ENCODE peak calls at places on chromosomes 3 and 15, in ten cellular contexts. One of them, this sample, is unnamed.

GRCh38 chr3:24296441-24297205 is 198.0 kb downstream of the THRB start:
- DNase-seq in NCI-H510A treated with DMSO at 0.1 percent for 48 hours: no peak
- DNase-seq in GM12865: no peak
- DNase-seq in substantia nigra: no peak
- DNase-seq in activated T-cell treated with anti-CD3 and anti-CD28 coated beads for 24 hours: no peak
- DNase-seq in effector CD4-positive, alpha-beta T cell: no peak
- DNase-seq in RKO: no peak
- DNase-seq in IMR-90: peak
- DNase-seq in C1 segment of cervical spinal cord: no peak
- DNase-seq in AG08396: peak
- DNase-seq in this sample: no peak

GRCh38 chr3:31170932-31171670 is 276.6 kb upstream of the GADL1 start:
- DNase-seq in activated T-cell treated with anti-CD3 and anti-CD28 coated beads for 24 hours: no peak
- DNase-seq in GM12865: no peak
- DNase-seq in NCI-H510A treated with DMSO at 0.1 percent for 48 hours: no peak
- DNase-seq in C1 segment of cervical spinal cord: no peak
- DNase-seq in effector CD4-positive, alpha-beta T cell: no peak
- DNase-seq in substantia nigra: no peak
- DNase-seq in IMR-90: peak
- DNase-seq in RKO: no peak
- DNase-seq in AG08396: peak
- DNase-seq in this sample: no peak

GRCh38 chr3:12375572-12375971 is 86.7 kb downstream of the PPARG start:
- DNase-seq in AG08396: no peak
- DNase-seq in activated T-cell treated with anti-CD3 and anti-CD28 coated beads for 24 hours: no peak
- DNase-seq in RKO: no peak
- DNase-seq in C1 segment of cervical spinal cord: no peak
- DNase-seq in NCI-H510A treated with DMSO at 0.1 percent for 48 hours: no peak
- DNase-seq in IMR-90: no peak
- DNase-seq in effector CD4-positive, alpha-beta T cell: no peak
- DNase-seq in substantia nigra: no peak
- DNase-seq in GM12865: no peak
- DNase-seq in this sample: no peak

GRCh38 chr15:90001062-90001682 is at the start of gene ZNF710:
- DNase-seq in C1 segment of cervical spinal cord: peak
- DNase-seq in substantia nigra: no peak
- DNase-seq in RKO: peak
- DNase-seq in NCI-H510A treated with DMSO at 0.1 percent for 48 hours: peak
- DNase-seq in GM12865: peak
- DNase-seq in activated T-cell treated with anti-CD3 and anti-CD28 coated beads for 24 hours: no peak
- DNase-seq in AG08396: peak
- DNase-seq in IMR-90: peak
- DNase-seq in effector CD4-positive, alpha-beta T cell: no peak
- DNase-seq in this sample: no peak

GRCh38 chr3:75332784-75333183 is 331.3 kb upstream of the FRG2C start:
- DNase-seq in GM12865: no peak
- DNase-seq in NCI-H510A treated with DMSO at 0.1 percent for 48 hours: no peak
- DNase-seq in effector CD4-positive, alpha-beta T cell: no peak
- DNase-seq in activated T-cell treated with anti-CD3 and anti-CD28 coated beads for 24 hours: no peak
- DNase-seq in IMR-90: peak
- DNase-seq in substantia nigra: no peak
- DNase-seq in AG08396: peak
- DNase-seq in C1 segment of cervical spinal cord: no peak
- DNase-seq in RKO: no peak
- DNase-seq in this sample: no peak

GRCh38 chr3:19888428-19889152 is 45.4 kb downstream of the EFHB start:
- DNase-seq in IMR-90: no peak
- DNase-seq in NCI-H510A treated with DMSO at 0.1 percent for 48 hours: no peak
- DNase-seq in AG08396: no peak
- DNase-seq in GM12865: no peak
- DNase-seq in effector CD4-positive, alpha-beta T cell: no peak
- DNase-seq in RKO: no peak
- DNase-seq in substantia nigra: no peak
- DNase-seq in C1 segment of cervical spinal cord: no peak
- DNase-seq in activated T-cell treated with anti-CD3 and anti-CD28 coated beads for 24 hours: no peak
- DNase-seq in this sample: no peak

GRCh38 chr3:160185711-160186110 is 39.5 kb upstream of the C3orf80 start:
- DNase-seq in RKO: no peak
- DNase-seq in AG08396: no peak
- DNase-seq in IMR-90: no peak
- DNase-seq in activated T-cell treated with anti-CD3 and anti-CD28 coated beads for 24 hours: no peak
- DNase-seq in effector CD4-positive, alpha-beta T cell: no peak
- DNase-seq in GM12865: no peak
- DNase-seq in C1 segment of cervical spinal cord: no peak
- DNase-seq in NCI-H510A treated with DMSO at 0.1 percent for 48 hours: no peak
- DNase-seq in substantia nigra: no peak
- DNase-seq in this sample: no peak

GRCh38 chr15:26805470-26805869 is 32.6 kb upstream of the GABRB3 start:
- DNase-seq in NCI-H510A treated with DMSO at 0.1 percent for 48 hours: peak
- DNase-seq in C1 segment of cervical spinal cord: no peak
- DNase-seq in substantia nigra: no peak
- DNase-seq in GM12865: no peak
- DNase-seq in effector CD4-positive, alpha-beta T cell: no peak
- DNase-seq in IMR-90: no peak
- DNase-seq in RKO: no peak
- DNase-seq in activated T-cell treated with anti-CD3 and anti-CD28 coated beads for 24 hours: no peak
- DNase-seq in AG08396: no peak
- DNase-seq in this sample: no peak

GRCh38 chr3:11718582-11719405 is 75.1 kb upstream of the VGLL4 start:
- DNase-seq in effector CD4-positive, alpha-beta T cell: peak
- DNase-seq in activated T-cell treated with anti-CD3 and anti-CD28 coated beads for 24 hours: peak
- DNase-seq in GM12865: peak
- DNase-seq in AG08396: peak
- DNase-seq in RKO: peak
- DNase-seq in IMR-90: peak
- DNase-seq in NCI-H510A treated with DMSO at 0.1 percent for 48 hours: peak
- DNase-seq in C1 segment of cervical spinal cord: peak
- DNase-seq in substantia nigra: no peak
- DNase-seq in this sample: no peak

GRCh38 chr3:175020101-175020500 is 161.0 kb downstream of the NAALADL2 start:
- DNase-seq in GM12865: no peak
- DNase-seq in effector CD4-positive, alpha-beta T cell: no peak
- DNase-seq in IMR-90: peak
- DNase-seq in NCI-H510A treated with DMSO at 0.1 percent for 48 hours: no peak
- DNase-seq in AG08396: no peak
- DNase-seq in activated T-cell treated with anti-CD3 and anti-CD28 coated beads for 24 hours: no peak
- DNase-seq in C1 segment of cervical spinal cord: no peak
- DNase-seq in RKO: no peak
- DNase-seq in substantia nigra: no peak
- DNase-seq in this sample: no peak

GRCh38 chr3:47365213-47366153 is 15.3 kb upstream of the PTPN23 start:
- DNase-seq in C1 segment of cervical spinal cord: no peak
- DNase-seq in activated T-cell treated with anti-CD3 and anti-CD28 coated beads for 24 hours: no peak
- DNase-seq in NCI-H510A treated with DMSO at 0.1 percent for 48 hours: no peak
- DNase-seq in GM12865: no peak
- DNase-seq in IMR-90: peak
- DNase-seq in RKO: no peak
- DNase-seq in substantia nigra: no peak
- DNase-seq in AG08396: peak
- DNase-seq in effector CD4-positive, alpha-beta T cell: no peak
- DNase-seq in this sample: no peak

GRCh38 chr3:63872135-63872924 is 8.7 kb downstream of the ATXN7 start:
- DNase-seq in GM12865: no peak
- DNase-seq in NCI-H510A treated with DMSO at 0.1 percent for 48 hours: peak
- DNase-seq in RKO: peak
- DNase-seq in C1 segment of cervical spinal cord: no peak
- DNase-seq in activated T-cell treated with anti-CD3 and anti-CD28 coated beads for 24 hours: no peak
- DNase-seq in AG08396: peak
- DNase-seq in substantia nigra: no peak
- DNase-seq in effector CD4-positive, alpha-beta T cell: no peak
- DNase-seq in IMR-90: peak
- DNase-seq in this sample: no peak

GRCh38 chr3:189404797-189405484 is 226.2 kb upstream of the TP63 start:
- DNase-seq in effector CD4-positive, alpha-beta T cell: no peak
- DNase-seq in NCI-H510A treated with DMSO at 0.1 percent for 48 hours: no peak
- DNase-seq in GM12865: peak
- DNase-seq in AG08396: no peak
- DNase-seq in substantia nigra: no peak
- DNase-seq in IMR-90: no peak
- DNase-seq in activated T-cell treated with anti-CD3 and anti-CD28 coated beads for 24 hours: no peak
- DNase-seq in RKO: no peak
- DNase-seq in C1 segment of cervical spinal cord: no peak
- DNase-seq in this sample: no peak

GRCh38 chr3:49498239-49498638 is 28.2 kb downstream of the DAG1 start:
- DNase-seq in substantia nigra: no peak
- DNase-seq in AG08396: no peak
- DNase-seq in C1 segment of cervical spinal cord: no peak
- DNase-seq in effector CD4-positive, alpha-beta T cell: no peak
- DNase-seq in RKO: no peak
- DNase-seq in GM12865: no peak
- DNase-seq in NCI-H510A treated with DMSO at 0.1 percent for 48 hours: no peak
- DNase-seq in IMR-90: no peak
- DNase-seq in activated T-cell treated with anti-CD3 and anti-CD28 coated beads for 24 hours: no peak
- DNase-seq in this sample: no peak

GRCh38 chr3:26967531-26967930 is 345.0 kb downstream of the LRRC3B start:
- DNase-seq in effector CD4-positive, alpha-beta T cell: no peak
- DNase-seq in IMR-90: no peak
- DNase-seq in activated T-cell treated with anti-CD3 and anti-CD28 coated beads for 24 hours: no peak
- DNase-seq in GM12865: no peak
- DNase-seq in RKO: no peak
- DNase-seq in substantia nigra: no peak
- DNase-seq in NCI-H510A treated with DMSO at 0.1 percent for 48 hours: no peak
- DNase-seq in AG08396: no peak
- DNase-seq in C1 segment of cervical spinal cord: no peak
- DNase-seq in this sample: no peak

GRCh38 chr15:31161990-31162389 is 60.5 kb upstream of the TRPM1 start:
- DNase-seq in activated T-cell treated with anti-CD3 and anti-CD28 coated beads for 24 hours: no peak
- DNase-seq in GM12865: no peak
- DNase-seq in AG08396: no peak
- DNase-seq in RKO: no peak
- DNase-seq in IMR-90: no peak
- DNase-seq in substantia nigra: no peak
- DNase-seq in effector CD4-positive, alpha-beta T cell: no peak
- DNase-seq in NCI-H510A treated with DMSO at 0.1 percent for 48 hours: no peak
- DNase-seq in C1 segment of cervical spinal cord: no peak
- DNase-seq in this sample: no peak

GRCh38 chr3:95399580-95399979 is 1336.7 kb downstream of the NSUN3 start:
- DNase-seq in RKO: peak
- DNase-seq in AG08396: no peak
- DNase-seq in IMR-90: no peak
- DNase-seq in substantia nigra: no peak
- DNase-seq in C1 segment of cervical spinal cord: no peak
- DNase-seq in GM12865: no peak
- DNase-seq in effector CD4-positive, alpha-beta T cell: no peak
- DNase-seq in NCI-H510A treated with DMSO at 0.1 percent for 48 hours: no peak
- DNase-seq in activated T-cell treated with anti-CD3 and anti-CD28 coated beads for 24 hours: no peak
- DNase-seq in this sample: no peak

GRCh38 chr3:120858501-120858900 is 49.5 kb upstream of the STXBP5L start:
- DNase-seq in IMR-90: no peak
- DNase-seq in C1 segment of cervical spinal cord: no peak
- DNase-seq in activated T-cell treated with anti-CD3 and anti-CD28 coated beads for 24 hours: no peak
- DNase-seq in NCI-H510A treated with DMSO at 0.1 percent for 48 hours: no peak
- DNase-seq in effector CD4-positive, alpha-beta T cell: no peak
- DNase-seq in substantia nigra: no peak
- DNase-seq in RKO: no peak
- DNase-seq in GM12865: no peak
- DNase-seq in AG08396: no peak
- DNase-seq in this sample: no peak

GRCh38 chr3:57120040-57120802 is 44.9 kb downstream of the IL17RD start:
- DNase-seq in NCI-H510A treated with DMSO at 0.1 percent for 48 hours: no peak
- DNase-seq in AG08396: no peak
- DNase-seq in substantia nigra: no peak
- DNase-seq in GM12865: no peak
- DNase-seq in RKO: no peak
- DNase-seq in IMR-90: no peak
- DNase-seq in C1 segment of cervical spinal cord: no peak
- DNase-seq in effector CD4-positive, alpha-beta T cell: no peak
- DNase-seq in activated T-cell treated with anti-CD3 and anti-CD28 coated beads for 24 hours: no peak
- DNase-seq in this sample: no peak

GRCh38 chr3:96467639-96468038 is 346.8 kb upstream of the EPHA6 start:
- DNase-seq in AG08396: no peak
- DNase-seq in effector CD4-positive, alpha-beta T cell: no peak
- DNase-seq in GM12865: no peak
- DNase-seq in IMR-90: no peak
- DNase-seq in C1 segment of cervical spinal cord: no peak
- DNase-seq in substantia nigra: no peak
- DNase-seq in RKO: no peak
- DNase-seq in NCI-H510A treated with DMSO at 0.1 percent for 48 hours: no peak
- DNase-seq in activated T-cell treated with anti-CD3 and anti-CD28 coated beads for 24 hours: no peak
- DNase-seq in this sample: no peak

GRCh38 chr3:113684271-113684819 is 12.1 kb downstream of the USF3 start:
- DNase-seq in AG08396: no peak
- DNase-seq in C1 segment of cervical spinal cord: no peak
- DNase-seq in IMR-90: no peak
- DNase-seq in NCI-H510A treated with DMSO at 0.1 percent for 48 hours: no peak
- DNase-seq in RKO: no peak
- DNase-seq in activated T-cell treated with anti-CD3 and anti-CD28 coated beads for 24 hours: no peak
- DNase-seq in effector CD4-positive, alpha-beta T cell: no peak
- DNase-seq in substantia nigra: no peak
- DNase-seq in GM12865: no peak
- DNase-seq in this sample: no peak

GRCh38 chr15:75861750-75862402 is 18.6 kb downstream of the UBE2Q2 start:
- DNase-seq in IMR-90: peak
- DNase-seq in AG08396: no peak
- DNase-seq in NCI-H510A treated with DMSO at 0.1 percent for 48 hours: no peak
- DNase-seq in GM12865: no peak
- DNase-seq in activated T-cell treated with anti-CD3 and anti-CD28 coated beads for 24 hours: no peak
- DNase-seq in effector CD4-positive, alpha-beta T cell: no peak
- DNase-seq in RKO: no peak
- DNase-seq in C1 segment of cervical spinal cord: no peak
- DNase-seq in substantia nigra: no peak
- DNase-seq in this sample: no peak

GRCh38 chr3:12663311-12663935 is 494 bp downstream of the RAF1 start:
- DNase-seq in AG08396: peak
- DNase-seq in RKO: peak
- DNase-seq in GM12865: no peak
- DNase-seq in NCI-H510A treated with DMSO at 0.1 percent for 48 hours: no peak
- DNase-seq in IMR-90: no peak
- DNase-seq in C1 segment of cervical spinal cord: peak
- DNase-seq in effector CD4-positive, alpha-beta T cell: peak
- DNase-seq in activated T-cell treated with anti-CD3 and anti-CD28 coated beads for 24 hours: no peak
- DNase-seq in substantia nigra: peak
- DNase-seq in this sample: no peak

GRCh38 chr3:141407043-141407442 is 38.7 kb downstream of the ZBTB38 start:
- DNase-seq in activated T-cell treated with anti-CD3 and anti-CD28 coated beads for 24 hours: no peak
- DNase-seq in effector CD4-positive, alpha-beta T cell: no peak
- DNase-seq in C1 segment of cervical spinal cord: no peak
- DNase-seq in IMR-90: peak
- DNase-seq in RKO: no peak
- DNase-seq in AG08396: peak
- DNase-seq in substantia nigra: no peak
- DNase-seq in NCI-H510A treated with DMSO at 0.1 percent for 48 hours: no peak
- DNase-seq in GM12865: no peak
- DNase-seq in this sample: peak

GRCh38 chr15:57924536-57924935 is 141.0 kb downstream of the ALDH1A2 start:
- DNase-seq in activated T-cell treated with anti-CD3 and anti-CD28 coated beads for 24 hours: no peak
- DNase-seq in RKO: no peak
- DNase-seq in C1 segment of cervical spinal cord: no peak
- DNase-seq in effector CD4-positive, alpha-beta T cell: no peak
- DNase-seq in NCI-H510A treated with DMSO at 0.1 percent for 48 hours: no peak
- DNase-seq in GM12865: no peak
- DNase-seq in substantia nigra: no peak
- DNase-seq in IMR-90: no peak
- DNase-seq in AG08396: no peak
- DNase-seq in this sample: no peak

GRCh38 chr3:190552969-190553759 is 39.3 kb downstream of the IL1RAP start:
- DNase-seq in effector CD4-positive, alpha-beta T cell: no peak
- DNase-seq in NCI-H510A treated with DMSO at 0.1 percent for 48 hours: no peak
- DNase-seq in substantia nigra: no peak
- DNase-seq in C1 segment of cervical spinal cord: no peak
- DNase-seq in RKO: no peak
- DNase-seq in activated T-cell treated with anti-CD3 and anti-CD28 coated beads for 24 hours: no peak
- DNase-seq in GM12865: no peak
- DNase-seq in IMR-90: no peak
- DNase-seq in AG08396: no peak
- DNase-seq in this sample: no peak

GRCh38 chr3:27985369-27986035 is 255.9 kb upstream of the CMC1 start:
- DNase-seq in substantia nigra: no peak
- DNase-seq in NCI-H510A treated with DMSO at 0.1 percent for 48 hours: no peak
- DNase-seq in RKO: no peak
- DNase-seq in activated T-cell treated with anti-CD3 and anti-CD28 coated beads for 24 hours: no peak
- DNase-seq in IMR-90: no peak
- DNase-seq in C1 segment of cervical spinal cord: no peak
- DNase-seq in effector CD4-positive, alpha-beta T cell: no peak
- DNase-seq in AG08396: no peak
- DNase-seq in GM12865: no peak
- DNase-seq in this sample: peak

GRCh38 chr3:120622457-120622856 is 26.3 kb downstream of the NDUFB4 start:
- DNase-seq in effector CD4-positive, alpha-beta T cell: no peak
- DNase-seq in C1 segment of cervical spinal cord: no peak
- DNase-seq in RKO: no peak
- DNase-seq in IMR-90: no peak
- DNase-seq in activated T-cell treated with anti-CD3 and anti-CD28 coated beads for 24 hours: no peak
- DNase-seq in NCI-H510A treated with DMSO at 0.1 percent for 48 hours: no peak
- DNase-seq in GM12865: peak
- DNase-seq in AG08396: no peak
- DNase-seq in substantia nigra: no peak
- DNase-seq in this sample: no peak

This sample was measured in keratinocyte.